ENCODE peak calls at places on chromosomes 3 and 15, in five cellular contexts. A, E, O, W and G are unnamed samples.

GRCh38 chr3:42632146-42632545 is 21.4 kb upstream of the ZBTB47 start:
- DNase-seq in A (no peak), E (no peak), O (no peak), W (no peak), G (no peak)

GRCh38 chr3:50759015-50759414 is 84.3 kb downstream of the DOCK3 start:
- DNase-seq in A (no peak), E (no peak), O (no peak), W (no peak), G (no peak)

GRCh38 chr3:195704433-195704999 is 16.3 kb upstream of the MUC20 start:
- DNase-seq in A (no peak), E (no peak), O (no peak), W (no peak), G (no peak)

GRCh38 chr3:13470894-13471574 is 9.1 kb upstream of the HDAC11 start:
- DNase-seq in A (no peak), E (peak; percentile 49), O (no peak), W (no peak), G (no peak)

GRCh38 chr15:60421544-60421943 is 23.8 kb upstream of the ANXA2 start:
- DNase-seq in A (no peak), E (no peak), O (no peak), W (no peak), G (no peak)

GRCh38 chr3:149703474-149703873 is 45.6 kb upstream of the WWTR1 start:
- DNase-seq in A (no peak), E (no peak), O (no peak), W (peak; percentile 66), G (no peak)

GRCh38 chr3:154194869-154195268 is 73.7 kb downstream of the ARHGEF26 start:
- DNase-seq in A (no peak), E (no peak), O (no peak), W (no peak), G (no peak)

GRCh38 chr3:113038326-113038725 is 47.5 kb downstream of the GTPBP8 start:
- DNase-seq in A (no peak), E (no peak), O (no peak), W (no peak), G (no peak)

GRCh38 chr3:194985031-194985578 is 285.9 kb downstream of the XXYLT1 start:
- DNase-seq in A (peak; percentile 83), E (peak; percentile 86), O (peak; percentile 82), W (peak; percentile 79), G (peak; percentile 77)

GRCh38 chr15:80095511-80095910 is 36.0 kb downstream of the ZFAND6 start:
- DNase-seq in A (no peak), E (no peak), O (no peak), W (no peak), G (no peak)
- H3K4me1 ChIP-seq in A (no peaks in the 10 kb centered on the region), E (peaks cover 14% of the 10 kb centered on the region), O (no peaks in the 10 kb centered on the region), W (peaks cover 51% of the 10 kb centered on the region), G (peaks cover 14% of the 10 kb centered on the region)

GRCh38 chr3:52227117-52227516 is 1.7 kb upstream of the TLR9 start:
- DNase-seq in A (no peak), E (no peak), O (no peak), W (no peak), G (no peak)
- TF ChIP-seq CTCF in A (no peak), E (no peak), O (no peak), W (no peak), G (no peak)

DNA sequence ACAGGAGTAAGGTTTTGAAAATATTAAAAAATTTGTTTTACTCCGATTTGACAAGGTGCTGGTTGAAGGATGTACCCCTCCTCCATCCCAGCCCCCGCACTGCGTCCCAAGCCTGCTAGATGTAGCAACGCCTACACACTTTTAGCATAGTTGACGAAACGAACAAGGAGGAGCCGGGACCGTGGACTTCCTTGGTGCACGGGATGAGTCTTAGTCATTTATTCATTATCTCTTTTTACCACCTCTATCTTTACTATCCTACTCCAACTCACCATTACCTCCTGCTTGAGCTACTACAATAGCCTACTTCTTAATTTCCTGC is 10.6 kb downstream of the PRICKLE2 start:
- DNase-seq in A (peak; percentile 71), E (no peak), O (no peak), W (no peak), G (peak; percentile 66)
- H3K4me1 ChIP-seq in A (no peaks in the 10 kb centered on the region), E (no peaks in the 10 kb centered on the region), O (peaks cover 26% of the 10 kb centered on the region), W (peaks cover 87% of the 10 kb centered on the region), G (peaks cover 48% of the 10 kb centered on the region)

GRCh38 chr3:53230041-53230621 is 25.7 kb downstream of the TKT start:
- DNase-seq in A (no peak), E (no peak), O (no peak), W (no peak), G (peak; percentile 59)

GRCh38 chr3:53229606-53230005 is 26.2 kb downstream of the TKT start:
- DNase-seq in A (no peak), E (no peak), O (no peak), W (no peak), G (no peak)

GRCh38 chr3:53232641-53233377 is 23.0 kb downstream of the TKT start:
- DNase-seq in A (no peak), E (peak; percentile 23), O (no peak), W (peak; percentile 7), G (peak; percentile 12)

GRCh38 chr3:53230789-53231188 is 25.0 kb downstream of the TKT start:
- DNase-seq in A (no peak), E (no peak), O (no peak), W (no peak), G (peak; percentile 10)

GRCh38 chr3:53231532-53232511 is 24.0 kb downstream of the TKT start:
- DNase-seq in A (no peak), E (peak; percentile 8), O (no peak), W (peak; percentile 10), G (peak; percentile 24)
- TF ChIP-seq CTCF in A (no peak), E (no peak), O (no peak), W (peak; percentile 11), G (no peak)

GRCh38 chr15:31333820-31334219 is 7.2 kb downstream of the KLF13 start:
- DNase-seq in A (no peak), E (no peak), O (no peak), W (no peak), G (no peak)
- H3K4me1 ChIP-seq in A (peaks cover 15% of the 10 kb centered on the region), E (peaks cover 74% of the 10 kb centered on the region), O (peaks cover 10% of the 10 kb centered on the region), W (peaks cover 99% of the 10 kb centered on the region), G (peaks cover 64% of the 10 kb centered on the region)

DNA sequence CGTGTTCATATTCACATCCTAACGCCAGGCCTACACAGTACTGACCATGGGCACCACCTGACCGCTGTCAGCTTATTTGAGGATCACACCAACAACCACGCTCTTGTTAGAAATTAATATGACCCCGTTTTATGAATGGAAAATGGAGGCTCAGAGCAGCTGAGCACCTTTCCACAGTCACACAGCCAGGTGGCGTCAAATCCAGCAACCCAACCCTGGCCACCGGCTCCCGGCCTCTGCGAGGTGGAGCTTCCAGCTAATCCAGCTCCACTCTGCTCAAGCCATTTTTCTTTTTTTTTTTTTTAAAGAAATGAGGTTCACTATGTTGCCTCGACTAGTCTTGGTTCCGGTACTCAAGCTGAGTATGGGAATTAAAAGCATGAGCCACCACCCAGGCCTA is 41.3 kb downstream of the RPN1 start:
- DNase-seq in A (no peak), E (no peak), O (no peak), W (no peak), G (no peak)
- TF ChIP-seq CTCF in A (no peak), E (no peak), O (no peak), W (no peak), G (no peak)

GRCh38 chr15:81303241-81304225 is 20.4 kb downstream of the STARD5 start:
- DNase-seq in A (no peak), E (no peak), O (peak; percentile 60), W (no peak), G (no peak)
- H3K4me1 ChIP-seq in A (no peaks in the 10 kb centered on the region), E (peaks cover 5% of the 10 kb centered on the region), O (peaks cover 11% of the 10 kb centered on the region), W (peaks cover 7% of the 10 kb centered on the region), G (peaks cover 15% of the 10 kb centered on the region)

DNA sequence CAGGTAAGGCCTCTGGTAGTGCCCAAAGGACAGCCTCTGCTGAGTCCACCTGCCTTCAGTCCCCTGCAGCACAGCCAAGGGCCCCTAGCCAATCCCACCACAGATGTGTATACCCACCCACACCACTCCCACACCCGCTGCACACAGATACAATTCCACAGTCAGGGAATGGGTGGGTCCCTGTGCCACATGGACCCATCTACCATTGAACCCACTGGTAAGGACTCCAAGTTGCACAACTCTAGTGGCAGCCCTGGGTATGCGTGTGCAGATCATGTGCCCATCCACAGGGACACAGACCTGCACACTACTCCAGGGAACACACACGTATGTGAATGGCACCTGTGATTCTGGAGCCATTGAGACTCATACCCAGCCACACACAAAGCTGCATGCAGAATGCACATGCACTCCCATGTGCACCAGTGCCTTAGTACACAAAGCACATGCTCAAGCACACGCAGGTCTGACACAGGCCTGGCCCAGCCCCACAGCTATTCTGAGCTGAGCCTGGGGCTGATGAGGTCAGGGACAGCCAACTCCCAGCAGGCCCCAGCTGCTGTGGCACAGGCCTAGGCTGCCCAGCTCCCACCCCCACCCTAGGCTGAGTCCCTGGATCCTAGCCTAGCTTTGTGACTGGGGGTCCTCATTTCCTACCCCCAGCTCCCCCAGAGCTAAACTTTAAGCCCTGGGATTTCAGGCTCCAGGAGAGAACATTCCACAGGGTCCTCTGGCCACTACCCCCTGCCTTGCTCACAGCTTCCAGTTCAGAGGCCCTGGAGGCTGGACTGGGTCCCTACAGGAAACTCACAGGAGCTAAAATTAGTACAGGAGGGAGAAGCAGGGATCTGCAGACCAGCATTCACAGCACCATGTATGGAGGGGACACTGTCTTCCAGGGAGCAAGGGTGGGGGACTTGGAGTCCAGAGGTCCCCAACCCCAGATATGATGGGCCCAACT is 2.8 kb upstream of the ALS2CL start:
- DNase-seq in A (peak; percentile 77), E (no peak), O (no peak), W (peak; percentile 75), G (no peak)
- TF ChIP-seq CTCF in A (peak; percentile 22), E (no peak), O (no peak), W (peak; percentile 49), G (no peak)

GRCh38 chr3:40973141-40973540 is 226.2 kb upstream of the CTNNB1 start:
- DNase-seq in A (peak; percentile 58), E (no peak), O (no peak), W (no peak), G (no peak)
- H3K4me1 ChIP-seq in A (peaks cover 5% of the 10 kb centered on the region), E (peaks cover 13% of the 10 kb centered on the region), O (no peaks in the 10 kb centered on the region), W (peaks cover 69% of the 10 kb centered on the region), G (peaks cover 41% of the 10 kb centered on the region)

DNA sequence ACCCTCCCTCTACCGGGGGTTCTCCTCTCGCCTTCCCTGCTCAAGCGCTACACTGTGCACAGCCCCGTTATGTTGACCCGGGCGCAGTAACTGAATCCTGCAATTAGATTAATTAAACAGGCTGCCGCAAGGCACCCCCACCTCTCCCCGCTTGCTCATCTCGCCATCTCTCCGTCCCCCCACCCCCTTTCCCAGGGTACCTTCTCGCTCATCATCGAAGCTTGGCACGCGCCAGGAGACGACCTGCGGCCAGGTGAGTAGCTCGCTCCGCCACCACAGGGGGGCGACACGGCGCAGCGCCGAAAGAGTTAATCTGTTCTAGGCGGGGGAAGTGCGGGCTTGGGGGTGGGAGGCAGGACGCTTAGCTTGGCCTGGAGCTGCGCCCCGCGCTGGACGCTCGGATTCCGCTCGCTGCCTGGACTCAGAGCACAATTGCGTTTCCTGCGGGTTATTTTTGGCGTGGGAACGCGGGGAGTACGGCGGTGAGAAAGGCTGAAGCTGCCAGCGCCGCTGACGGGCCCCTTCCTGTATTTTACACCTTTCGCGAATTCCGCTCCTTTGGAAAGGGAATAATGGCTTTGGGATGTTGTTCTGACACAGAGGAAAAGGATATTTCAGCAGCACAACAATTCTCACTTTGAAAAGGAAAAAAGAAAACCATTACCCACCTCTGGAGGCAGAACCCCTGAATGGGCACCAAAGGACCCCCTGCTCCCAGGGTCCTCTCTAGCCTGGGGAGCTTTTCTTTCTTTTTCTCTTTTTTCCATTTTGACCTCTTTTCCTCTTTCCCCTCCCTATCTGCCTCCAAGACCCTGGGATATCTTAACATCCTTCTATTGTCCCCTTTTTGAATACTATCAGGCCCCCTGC is 1.5 kb downstream of the DLL4 start:
- DNase-seq in A (no peak), E (peak; percentile 85), O (peak; percentile 92), W (peak; percentile 70), G (peak; percentile 58)
- TF ChIP-seq CTCF in A (peak; percentile 40), E (peak; percentile 41), O (peak; percentile 78), W (peak; percentile 63), G (peak; percentile 23)